ENCODE peak calls at places on chromosomes 6 and 20, in eight cellular contexts. I is HepG2, Y is HL-60, W is GM23338, M is HCT116, G is K562, J is SK-N-SH, H is GM12878. Z is an unnamed sample.

GRCh38 chr6:33672808-33673207 is 38.7 kb downstream of the UQCC2 start:
- DNase-seq in I (peak; percentile 78), Y (peak; percentile 41), W (peak; percentile 59), M (no peak), G (peak; percentile 80), J (peak; percentile 65), H (no peak), Z (peak; percentile 91)

GRCh38 chr6:157996918-157997702 is 15.4 kb downstream of the SYNJ2 start:
- DNase-seq in I (no peak), Y (no peak), W (no peak), M (no peak), G (peak; percentile 78), J (no peak), H (no peak), Z (no peak)

GRCh38 chr20:36482044-36482473 is 59.3 kb upstream of the MYL9 start:
- DNase-seq in I (no peak), Y (no peak), W (no peak), M (no peak), G (no peak), J (no peak), H (no peak), Z (no peak)

GRCh38 chr6:100101656-100102055 is 107.6 kb upstream of the MCHR2 start:
- DNase-seq in I (no peak), Y (no peak), W (no peak), M (no peak), G (no peak), J (no peak), H (no peak), Z (no peak)

GRCh38 chr20:62179162-62179504 is 3.7 kb upstream of the MTG2 start:
- DNase-seq in I (no peak), Y (no peak), W (no peak), M (no peak), G (no peak), J (no peak), H (no peak), Z (no peak)

GRCh38 chr6:36845233-36845632 is 6.0 kb upstream of the CPNE5 start:
- DNase-seq in I (no peak), Y (no peak), W (no peak), M (no peak), G (no peak), J (no peak), H (no peak), Z (no peak)

GRCh38 chr6:75794954-75795739 is 46.1 kb downstream of the MYO6 start:
- DNase-seq in I (no peak), Y (no peak), W (no peak), M (no peak), G (no peak), J (no peak), H (no peak), Z (no peak)

GRCh38 chr6:155994071-155994470 is 538.4 kb upstream of the NOX3 start:
- DNase-seq in I (no peak), Y (no peak), W (no peak), M (no peak), G (no peak), J (no peak), H (no peak), Z (no peak)

GRCh38 chr20:237479-237878 is 10.4 kb downstream of the DEFB129 start:
- DNase-seq in I (no peak), Y (peak; percentile 82), W (no peak), M (no peak), G (peak; percentile 51), J (no peak), H (no peak), Z (no peak)

GRCh38 chr6:33205172-33206026 is 944 bp downstream of the HSD17B8 start:
- DNase-seq in I (no peak), Y (no peak), W (peak; percentile 44), M (peak; percentile 55), G (peak; percentile 73), J (peak; percentile 42), H (no peak), Z (peak; percentile 59)

GRCh38 chr6:137323860-137324259 is 104.7 kb upstream of the IFNGR1 start:
- DNase-seq in I (no peak), Y (no peak), W (peak; percentile 71), M (no peak), G (no peak), J (no peak), H (no peak), Z (no peak)

GRCh38 chr20:4820833-4821518 is 99.3 kb downstream of the PRND start:
- DNase-seq in I (no peak), Y (no peak), W (no peak), M (no peak), G (no peak), J (no peak), H (no peak), Z (no peak)

DNA sequence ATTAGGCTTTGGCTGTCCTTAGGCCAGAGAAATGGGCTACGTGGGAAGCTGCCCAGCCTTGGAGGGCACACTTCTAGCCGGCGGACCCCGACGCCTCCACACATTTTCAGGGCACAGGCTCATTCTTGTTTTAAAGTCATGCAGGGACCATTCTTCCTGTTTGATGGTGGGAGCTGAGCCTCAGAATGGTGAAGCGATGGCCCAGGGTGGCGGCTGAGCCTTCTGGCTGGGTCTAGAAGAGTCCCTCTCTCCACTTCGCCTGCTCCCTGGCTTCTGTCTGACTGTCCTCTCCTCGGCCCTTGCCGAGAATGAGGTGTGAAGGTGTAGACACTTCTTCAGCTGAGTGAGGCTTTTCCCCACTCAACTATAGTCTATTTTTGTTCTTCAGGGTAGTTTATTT is 114.4 kb downstream of the SULF2 start:
- DNase-seq in I (no peak), Y (no peak), W (no peak), M (no peak), G (no peak), J (no peak), H (no peak), Z (no peak)
- TF ChIP-seq REST in I (no peak), Y (no peak), W (no peak), M (no peak), G (no peak), J (no peak), H (no peak), Z (no peak)

DNA sequence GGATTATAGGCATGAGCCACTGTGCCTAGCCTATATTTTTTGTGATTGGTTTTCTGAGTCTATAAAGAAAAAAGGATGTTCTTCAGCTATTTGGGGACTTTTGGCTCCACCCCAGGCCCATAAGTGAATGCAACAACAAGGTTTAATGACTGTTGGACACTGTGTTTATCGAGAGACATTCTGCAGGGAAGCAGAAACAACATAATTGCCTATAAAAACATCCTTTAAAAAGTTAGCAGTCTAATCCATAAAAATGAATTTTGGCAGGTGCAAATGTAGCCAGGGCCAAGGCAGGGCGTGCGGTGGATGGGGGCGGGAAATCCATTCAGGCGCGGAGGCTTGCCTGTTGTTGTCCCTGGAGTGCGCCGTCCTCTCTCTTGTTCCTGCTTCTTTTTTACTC is 99.3 kb downstream of the PAX1 start:
- DNase-seq in I (no peak), Y (no peak), W (no peak), M (no peak), G (no peak), J (no peak), H (no peak), Z (no peak)
- TF ChIP-seq POLR2AphosphoS5 in I (no peak), Y (no peak), W (no peak), M (no peak), G (no peak), J (no peak), H (no peak), Z (no peak)

GRCh38 chr20:17964073-17964472 is 4.5 kb downstream of the SNX5 start:
- DNase-seq in I (no peak), Y (no peak), W (no peak), M (no peak), G (no peak), J (no peak), H (no peak), Z (no peak)

GRCh38 chr20:17965042-17965697 is 3.4 kb downstream of the SNX5 start:
- DNase-seq in I (peak; percentile 38), Y (peak; percentile 42), W (peak; percentile 17), M (no peak), G (peak; percentile 66), J (no peak), H (no peak), Z (no peak)

GRCh38 chr20:17966432-17967312 is 1.9 kb downstream of the SNX5 start:
- DNase-seq in I (peak; percentile 67), Y (peak; percentile 41), W (peak; percentile 33), M (no peak), G (peak; percentile 43), J (peak; percentile 55), H (no peak), Z (peak; percentile 10)

GRCh38 chr20:17963114-17963897 is 5.3 kb downstream of the SNX5 start:
- DNase-seq in I (no peak), Y (no peak), W (no peak), M (no peak), G (no peak), J (no peak), H (no peak), Z (no peak)

GRCh38 chr20:17964632-17965031 is 4.0 kb downstream of the SNX5 start:
- DNase-seq in I (no peak), Y (no peak), W (no peak), M (no peak), G (no peak), J (no peak), H (no peak), Z (no peak)
- H3K27ac ChIP-seq in I (peak overlapping the region; percentile 97), Y (peak overlapping the region; percentile 32), W (peak overlapping the region; percentile 98), M (no peak overlapping the region), G (peak overlapping the region; percentile 100), J (no peak overlapping the region), H (peak overlapping the region; percentile 98), Z (peak overlapping the region; percentile 83)

GRCh38 chr20:23442436-23442835 is 3.0 kb downstream of the CSTL1 start:
- DNase-seq in I (no peak), Y (no peak), W (no peak), M (no peak), G (no peak), J (no peak), H (no peak), Z (no peak)

GRCh38 chr20:23445596-23446217 is 6.2 kb downstream of the CSTL1 start:
- DNase-seq in I (peak; percentile 55), Y (no peak), W (no peak), M (peak; percentile 16), G (no peak), J (no peak), H (no peak), Z (no peak)

GRCh38 chr20:23440004-23440403 is 519 bp downstream of the CSTL1 start:
- DNase-seq in I (no peak), Y (no peak), W (no peak), M (no peak), G (no peak), J (no peak), H (no peak), Z (no peak)

GRCh38 chr20:23444859-23445258 is 5.4 kb downstream of the CSTL1 start:
- DNase-seq in I (no peak), Y (no peak), W (no peak), M (no peak), G (no peak), J (no peak), H (no peak), Z (no peak)

DNA sequence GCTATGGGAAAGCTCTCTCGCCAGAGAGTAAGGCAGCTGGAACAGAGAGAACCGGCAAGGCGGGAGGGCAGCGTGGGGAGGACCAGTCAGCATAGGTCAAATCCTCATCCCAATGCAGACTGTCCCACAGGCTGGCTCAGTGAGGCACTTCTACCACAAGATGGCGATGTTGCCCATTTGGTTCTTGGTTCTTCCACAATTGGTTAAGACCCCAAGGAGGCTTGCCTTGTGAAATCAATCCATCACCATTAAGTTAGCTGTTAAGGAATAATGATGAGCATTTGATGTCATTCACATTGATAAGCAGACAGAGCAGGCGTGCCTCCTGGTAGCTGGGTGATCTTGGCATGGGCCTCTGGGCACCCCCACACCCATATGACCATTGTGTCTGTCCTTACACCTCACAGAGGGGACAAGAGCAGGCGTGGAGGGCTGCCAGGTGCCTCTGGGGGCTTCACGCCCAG is 2.4 kb downstream of the CSTL1 start:
- DNase-seq in I (peak; percentile 84), Y (peak; percentile 57), W (peak; percentile 95), M (peak; percentile 69), G (peak; percentile 77), J (peak; percentile 75), H (peak; percentile 43), Z (peak; percentile 73)
- TF ChIP-seq REST in I (no peak), Y (no peak), W (no peak), M (no peak), G (no peak), J (no peak), H (no peak), Z (no peak)

Z was measured in Panc1.